ENCODE peak calls at places on chromosomes 4 and X, in ten cellular contexts. S, L, R, U, N, B, Y, Z, A and W are unnamed samples.

GRCh38 chrX:14939644-14940043 is 66.4 kb downstream of the MOSPD2 start:
- DNase-seq in S (no peak), L (no peak), R (no peak), U (no peak), N (no peak), B (no peak), Y (no peak), Z (no peak), A (no peak), W (no peak)

GRCh38 chrX:50812995-50813842 is 775 bp downstream of the SHROOM4 start:
- DNase-seq in S (peak), L (no peak), R (peak), U (no peak), N (peak), B (peak), Y (no peak), Z (peak), A (peak), W (no peak)

GRCh38 chr4:72886602-72887001 is 182.9 kb downstream of the COX18 start:
- DNase-seq in S (no peak), L (no peak), R (no peak), U (no peak), N (no peak), B (no peak), Y (no peak), Z (no peak), A (no peak), W (no peak)

GRCh38 chrX:70508296-70508911 is 63.8 kb downstream of the DLG3 start:
- DNase-seq in S (no peak), L (no peak), R (no peak), U (no peak), N (no peak), B (no peak), Y (no peak), Z (no peak), A (no peak), W (no peak)

GRCh38 chr4:74095886-74096264 is 3.1 kb downstream of the CXCL2 start:
- DNase-seq in S (no peak), L (no peak), R (no peak), U (no peak), N (no peak), B (no peak), Y (no peak), Z (no peak), A (no peak), W (no peak)

GRCh38 chrX:139967300-139967699 is 2.0 kb upstream of the CXorf66 start:
- DNase-seq in S (no peak), L (no peak), R (no peak), U (no peak), N (no peak), B (no peak), Y (no peak), Z (peak), A (no peak), W (no peak)

GRCh38 chr4:183335369-183335940 is 13.2 kb upstream of the CLDN24 start:
- DNase-seq in S (no peak), L (no peak), R (no peak), U (no peak), N (peak), B (no peak), Y (peak), Z (peak), A (no peak), W (no peak)

GRCh38 chr4:146442801-146443200 is 78.9 kb downstream of the SLC10A7 start:
- DNase-seq in S (no peak), L (no peak), R (no peak), U (no peak), N (no peak), B (no peak), Y (no peak), Z (no peak), A (no peak), W (no peak)

GRCh38 chrX:85906399-85906798 is 141.0 kb downstream of the CHM start:
- DNase-seq in S (no peak), L (no peak), R (no peak), U (no peak), N (no peak), B (no peak), Y (no peak), Z (no peak), A (no peak), W (no peak)

GRCh38 chr4:17636696-17637351 is 22.4 kb downstream of the MED28 start:
- DNase-seq in S (peak), L (no peak), R (peak), U (peak), N (peak), B (peak), Y (peak), Z (peak), A (peak), W (no peak)

GRCh38 chrX:118740276-118740889 is 13.0 kb downstream of the IL13RA1 start:
- DNase-seq in S (no peak), L (no peak), R (no peak), U (no peak), N (no peak), B (no peak), Y (no peak), Z (no peak), A (no peak), W (no peak)

GRCh38 chrX:134431894-134432293 is 28.1 kb upstream of the HPRT1 start:
- DNase-seq in S (no peak), L (peak), R (no peak), U (no peak), N (no peak), B (no peak), Y (no peak), Z (no peak), A (no peak), W (no peak)

GRCh38 chrX:39845289-39845688 is 252.5 kb downstream of the BCOR start:
- DNase-seq in S (no peak), L (no peak), R (no peak), U (no peak), N (no peak), B (no peak), Y (no peak), Z (no peak), A (no peak), W (no peak)

GRCh38 chrX:134375691-134376090 is 84.3 kb upstream of the HPRT1 start:
- DNase-seq in S (no peak), L (no peak), R (no peak), U (no peak), N (no peak), B (no peak), Y (no peak), Z (no peak), A (no peak), W (no peak)

GRCh38 chrX:143854006-143854405 is 29.9 kb upstream of the UBE2NL start:
- DNase-seq in S (no peak), L (peak), R (no peak), U (no peak), N (no peak), B (no peak), Y (no peak), Z (no peak), A (no peak), W (no peak)

GRCh38 chrX:102651242-102651967 is at the start of gene GPRASP1:
- DNase-seq in S (peak), L (no peak), R (no peak), U (peak), N (peak), B (peak), Y (no peak), Z (no peak), A (peak), W (no peak)

GRCh38 chrX:136191171-136191570 is 43.8 kb downstream of the FHL1 start:
- DNase-seq in S (no peak), L (no peak), R (no peak), U (no peak), N (no peak), B (no peak), Y (no peak), Z (no peak), A (no peak), W (no peak)

GRCh38 chrX:69152398-69152797 is 12.9 kb downstream of the PJA1 start:
- DNase-seq in S (peak), L (no peak), R (no peak), U (no peak), N (no peak), B (no peak), Y (no peak), Z (no peak), A (peak), W (no peak)

GRCh38 chr4:82810171-82810570 is 11.6 kb upstream of the SCD5 start:
- DNase-seq in S (no peak), L (no peak), R (no peak), U (no peak), N (no peak), B (no peak), Y (no peak), Z (no peak), A (no peak), W (no peak)

GRCh38 chr4:148004228-148004813 is 272.4 kb downstream of the ARHGAP10 start:
- DNase-seq in S (no peak), L (no peak), R (no peak), U (no peak), N (no peak), B (peak), Y (no peak), Z (no peak), A (no peak), W (no peak)

GRCh38 chrX:17706676-17707075 is 30.6 kb upstream of the SCML1 start:
- DNase-seq in S (no peak), L (peak), R (no peak), U (no peak), N (no peak), B (no peak), Y (no peak), Z (peak), A (no peak), W (no peak)

GRCh38 chr4:119666653-119667091 is 38.1 kb upstream of the PDE5A start:
- DNase-seq in S (no peak), L (no peak), R (no peak), U (no peak), N (no peak), B (no peak), Y (no peak), Z (no peak), A (no peak), W (no peak)

GRCh38 chr4:119663160-119663788 is 34.7 kb upstream of the PDE5A start:
- DNase-seq in S (no peak), L (no peak), R (no peak), U (no peak), N (no peak), B (no peak), Y (no peak), Z (no peak), A (no peak), W (no peak)

GRCh38 chr4:119664168-119664907 is 35.7 kb upstream of the PDE5A start:
- DNase-seq in S (no peak), L (no peak), R (no peak), U (no peak), N (no peak), B (no peak), Y (no peak), Z (no peak), A (no peak), W (no peak)

GRCh38 chr4:119667802-119668201 is 39.2 kb upstream of the PDE5A start:
- DNase-seq in S (no peak), L (no peak), R (no peak), U (no peak), N (no peak), B (no peak), Y (no peak), Z (no peak), A (no peak), W (no peak)

GRCh38 chr4:119665718-119666117 is 37.1 kb upstream of the PDE5A start:
- DNase-seq in S (no peak), L (no peak), R (no peak), U (no peak), N (no peak), B (no peak), Y (no peak), Z (no peak), A (no peak), W (no peak)
- TF ChIP-seq CTCF in S (no peak), L (no peak), R (no peak), U (no peak), N (no peak), B (no peak), Y (no peak), Z (no peak), A (no peak), W (no peak)

GRCh38 chrX:1483843-1484637 is 31.3 kb upstream of the ASMTL start:
- DNase-seq in S (no peak), L (no peak), R (no peak), U (no peak), N (no peak), B (no peak), Y (peak), Z (no peak), A (no peak), W (peak)

GRCh38 chrX:1485033-1485432 is 32.3 kb upstream of the ASMTL start:
- DNase-seq in S (no peak), L (no peak), R (no peak), U (no peak), N (no peak), B (no peak), Y (peak), Z (no peak), A (no peak), W (no peak)

GRCh38 chrX:1480082-1480785 is 27.5 kb upstream of the ASMTL start:
- DNase-seq in S (no peak), L (no peak), R (peak), U (no peak), N (no peak), B (no peak), Y (no peak), Z (no peak), A (no peak), W (no peak)

GRCh38 chrX:1484638-1485019 is 31.9 kb upstream of the ASMTL start:
- DNase-seq in S (no peak), L (no peak), R (no peak), U (no peak), N (no peak), B (no peak), Y (no peak), Z (no peak), A (no peak), W (peak)

GRCh38 chrX:1481636-1482529 is 29.2 kb upstream of the ASMTL start:
- DNase-seq in S (peak), L (peak), R (peak), U (peak), N (peak), B (no peak), Y (peak), Z (peak), A (no peak), W (peak)
- TF ChIP-seq CTCF in S (no peak), L (no peak), R (no peak), U (no peak), N (peak), B (no peak), Y (no peak), Z (no peak), A (no peak), W (peak)

GRCh38 chrX:153851981-153852380 is 21.6 kb upstream of the PDZD4 start:
- DNase-seq in S (no peak), L (no peak), R (no peak), U (no peak), N (no peak), B (no peak), Y (no peak), Z (no peak), A (no peak), W (no peak)

GRCh38 chrX:153853902-153854267 is 23.5 kb upstream of the PDZD4 start:
- DNase-seq in S (no peak), L (no peak), R (no peak), U (no peak), N (no peak), B (no peak), Y (no peak), Z (no peak), A (no peak), W (no peak)

GRCh38 chrX:153857348-153857903 is 27.1 kb upstream of the PDZD4 start:
- DNase-seq in S (no peak), L (no peak), R (no peak), U (no peak), N (peak), B (no peak), Y (no peak), Z (no peak), A (no peak), W (no peak)

GRCh38 chrX:153854702-153855101 is 24.4 kb upstream of the PDZD4 start:
- DNase-seq in S (no peak), L (no peak), R (no peak), U (no peak), N (peak), B (no peak), Y (no peak), Z (no peak), A (no peak), W (no peak)

DNA sequence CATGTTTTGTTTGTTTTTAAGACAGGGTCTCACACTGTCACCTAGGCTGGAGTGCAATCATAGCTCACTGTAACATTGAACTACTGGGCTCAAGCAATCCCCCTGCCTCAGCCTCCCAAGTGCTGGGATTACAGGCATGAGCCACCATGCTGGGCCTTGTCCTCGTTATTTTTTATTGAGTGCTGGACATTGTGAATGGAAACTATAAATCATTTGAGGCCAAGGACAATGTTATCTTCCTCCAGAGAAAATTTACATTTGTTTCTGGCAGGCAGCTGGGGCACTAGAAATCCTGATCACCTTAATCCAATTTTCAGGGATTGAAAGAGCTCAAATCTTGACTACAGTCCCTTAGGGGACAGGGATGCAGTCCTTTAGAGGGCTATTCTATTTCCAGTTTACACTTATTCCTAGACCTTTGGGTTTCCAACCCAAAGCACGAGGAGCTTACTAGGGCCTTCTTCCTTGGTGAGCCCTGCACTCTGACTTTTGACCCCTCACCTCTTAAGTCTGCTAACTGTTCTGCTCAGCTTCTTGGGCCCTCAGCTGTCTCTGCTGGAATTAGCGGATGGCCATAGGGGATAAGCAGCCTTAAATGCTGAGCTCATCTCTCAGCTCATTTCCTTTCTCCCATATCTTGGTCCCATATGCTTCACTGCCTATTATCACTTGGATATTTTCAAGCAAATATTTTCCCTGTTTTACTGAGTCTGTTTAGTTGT is 23.0 kb upstream of the PDZD4 start:
- DNase-seq in S (no peak), L (no peak), R (no peak), U (no peak), N (peak), B (no peak), Y (no peak), Z (no peak), A (no peak), W (no peak)
- TF ChIP-seq CTCF in S (no peak), L (no peak), R (no peak), U (no peak), N (no peak), B (no peak), Y (no peak), Z (no peak), A (no peak), W (no peak)

DNA sequence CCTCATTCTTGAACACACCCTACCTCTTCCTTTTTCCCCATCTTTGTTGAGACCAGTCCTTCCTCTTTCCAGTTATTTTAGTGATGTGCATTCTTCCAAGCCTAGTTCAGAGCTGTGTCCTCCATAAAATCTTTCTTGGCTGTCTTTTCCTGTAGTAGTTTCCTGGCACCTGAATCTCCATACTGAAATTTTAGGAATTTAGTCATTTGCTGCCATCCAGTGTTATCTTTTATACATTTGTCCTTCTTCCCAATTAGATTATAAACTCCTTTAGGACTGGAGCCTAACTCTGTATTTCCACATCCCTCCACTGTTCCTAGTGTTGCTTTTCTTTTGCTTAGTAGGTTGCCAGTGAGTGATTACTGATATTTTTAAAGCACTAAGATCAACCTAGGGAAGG is 11.4 kb downstream of the FHIP1A start:
- DNase-seq in S (no peak), L (no peak), R (no peak), U (no peak), N (no peak), B (no peak), Y (no peak), Z (no peak), A (no peak), W (no peak)
- TF ChIP-seq CTCF in S (no peak), L (no peak), R (no peak), U (no peak), N (no peak), B (no peak), Y (no peak), Z (no peak), A (no peak), W (no peak)

GRCh38 chr4:180947421-180947820 is 1295.8 kb upstream of the TENM3 start:
- DNase-seq in S (no peak), L (no peak), R (no peak), U (no peak), N (no peak), B (no peak), Y (no peak), Z (no peak), A (no peak), W (no peak)
- TF ChIP-seq CTCF in S (no peak), L (peak), R (no peak), U (no peak), N (no peak), B (no peak), Y (no peak), Z (no peak), A (no peak), W (no peak)

DNA sequence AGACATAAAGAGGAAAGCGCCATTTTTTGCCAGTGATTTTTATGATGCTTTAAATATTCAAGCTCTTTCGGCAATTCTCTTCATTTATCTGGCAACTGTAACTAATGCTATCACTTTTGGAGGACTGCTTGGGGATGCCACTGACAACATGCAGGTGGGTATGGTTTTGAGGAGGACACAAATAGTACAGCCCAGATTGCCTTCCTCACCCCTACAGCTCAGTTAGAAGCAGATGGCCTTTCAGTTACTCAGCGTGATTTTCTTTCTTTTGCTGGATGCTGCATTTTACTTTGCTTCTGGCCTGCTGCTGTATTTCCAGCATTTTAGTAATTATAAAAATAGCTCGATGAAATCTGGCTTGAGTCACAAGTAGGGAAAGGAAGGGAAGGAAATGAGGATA is 114.7 kb downstream of the SLC4A4 start:
- DNase-seq in S (no peak), L (no peak), R (no peak), U (no peak), N (no peak), B (no peak), Y (no peak), Z (no peak), A (no peak), W (no peak)
- TF ChIP-seq CTCF in S (no peak), L (no peak), R (no peak), U (no peak), N (no peak), B (no peak), Y (no peak), Z (no peak), A (no peak), W (no peak)

DNA sequence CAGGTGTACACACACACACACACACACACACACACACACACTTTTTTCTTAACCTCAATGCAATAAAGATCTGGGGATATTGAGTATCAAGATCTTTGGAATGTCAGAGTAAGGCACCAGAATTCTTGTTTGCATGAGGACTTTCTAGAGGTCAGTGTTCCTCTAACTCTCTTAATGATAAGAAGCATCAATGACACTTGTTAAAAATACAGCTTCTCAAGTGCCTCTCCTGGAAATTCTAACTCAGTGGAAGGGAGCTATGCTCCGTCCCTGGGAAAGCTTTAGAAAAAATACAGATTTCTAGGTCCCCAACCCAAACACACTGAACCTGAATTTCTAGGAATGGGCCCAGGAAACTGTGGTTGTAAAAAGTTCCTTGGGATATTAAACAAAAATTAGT is 25.8 kb upstream of the HCCS start:
- DNase-seq in S (no peak), L (no peak), R (no peak), U (no peak), N (no peak), B (no peak), Y (no peak), Z (no peak), A (no peak), W (no peak)
- TF ChIP-seq CTCF in S (no peak), L (no peak), R (no peak), U (no peak), N (no peak), B (no peak), Y (no peak), Z (no peak), A (no peak), W (no peak)

GRCh38 chrX:37302569-37302968 is 46.6 kb upstream of the PRRG1 start:
- DNase-seq in S (no peak), L (no peak), R (no peak), U (no peak), N (no peak), B (no peak), Y (no peak), Z (no peak), A (no peak), W (no peak)
- TF ChIP-seq CTCF in S (peak), L (peak), R (peak), U (no peak), N (peak), B (no peak), Y (no peak), Z (no peak), A (no peak), W (no peak)

GRCh38 chr4:7736436-7737267 is 203.0 kb downstream of the AFAP1 start:
- DNase-seq in S (no peak), L (no peak), R (no peak), U (no peak), N (peak), B (peak), Y (no peak), Z (no peak), A (no peak), W (no peak)
- TF ChIP-seq CTCF in S (no peak), L (no peak), R (no peak), U (no peak), N (no peak), B (no peak), Y (no peak), Z (no peak), A (no peak), W (no peak)

GRCh38 chr4:13103382-13104015 is 380.6 kb downstream of the RAB28 start:
- DNase-seq in S (no peak), L (no peak), R (no peak), U (no peak), N (no peak), B (no peak), Y (no peak), Z (no peak), A (no peak), W (no peak)
- TF ChIP-seq CTCF in S (no peak), L (no peak), R (no peak), U (no peak), N (no peak), B (no peak), Y (no peak), Z (no peak), A (no peak), W (no peak)